ENCODE peak calls at places on chromosomes 6 and 20, in seven cellular contexts. One of them, this sample, is unnamed.
A peak's percentile ranks its signal among the peaks of the same experiment; 100 is the strongest.

GRCh38 chr6:34310846-34311245 is 62.0 kb upstream of the SMIM29 start:
- DNase-seq in HT1080: no peak
- DNase-seq in AG10803: no peak
- DNase-seq in activated T-helper 1 cell treated with anti-CD3 and anti-CD28 coated beads, Interleukin-12 subunit alpha, Interleukin-12 subunit beta, Interleukin-2, Interleukin-4 antibody, amounts not matched to agents 30 ng/mL and 10 ng/mL and 1 ng/mL, durations not matched to agents 14 hours and 24 hours and 36 hours: no peak
- DNase-seq in stimulated activated CD4-positive, alpha-beta T cell treated with anti-CD3 and anti-CD28 coated beads, Interleukin-15, amount 100 ng/mL, for 1 hour: no peak
- DNase-seq in AG04450: no peak
- DNase-seq in A549: no peak
- DNase-seq in this sample: no peak

GRCh38 chr6:151647871-151648639 is 154.2 kb downstream of the CCDC170 start:
- DNase-seq in HT1080: peak; percentile 42
- DNase-seq in AG10803: no peak
- DNase-seq in activated T-helper 1 cell treated with anti-CD3 and anti-CD28 coated beads, Interleukin-12 subunit alpha, Interleukin-12 subunit beta, Interleukin-2, Interleukin-4 antibody, amounts not matched to agents 30 ng/mL and 10 ng/mL and 1 ng/mL, durations not matched to agents 14 hours and 24 hours and 36 hours: no peak
- DNase-seq in stimulated activated CD4-positive, alpha-beta T cell treated with anti-CD3 and anti-CD28 coated beads, Interleukin-15, amount 100 ng/mL, for 1 hour: no peak
- DNase-seq in AG04450: no peak
- DNase-seq in A549: no peak
- DNase-seq in this sample: no peak

GRCh38 chr6:21831531-21832291 is 238.2 kb downstream of the SOX4 start:
- DNase-seq in HT1080: peak; percentile 59
- DNase-seq in AG10803: peak; percentile 85
- DNase-seq in activated T-helper 1 cell treated with anti-CD3 and anti-CD28 coated beads, Interleukin-12 subunit alpha, Interleukin-12 subunit beta, Interleukin-2, Interleukin-4 antibody, amounts not matched to agents 30 ng/mL and 10 ng/mL and 1 ng/mL, durations not matched to agents 14 hours and 24 hours and 36 hours: no peak
- DNase-seq in stimulated activated CD4-positive, alpha-beta T cell treated with anti-CD3 and anti-CD28 coated beads, Interleukin-15, amount 100 ng/mL, for 1 hour: no peak
- DNase-seq in AG04450: no peak
- DNase-seq in A549: no peak
- DNase-seq in this sample: no peak

GRCh38 chr6:161171207-161171606 is 102.7 kb downstream of the AGPAT4 start:
- DNase-seq in HT1080: no peak
- DNase-seq in AG10803: no peak
- DNase-seq in activated T-helper 1 cell treated with anti-CD3 and anti-CD28 coated beads, Interleukin-12 subunit alpha, Interleukin-12 subunit beta, Interleukin-2, Interleukin-4 antibody, amounts not matched to agents 30 ng/mL and 10 ng/mL and 1 ng/mL, durations not matched to agents 14 hours and 24 hours and 36 hours: no peak
- DNase-seq in stimulated activated CD4-positive, alpha-beta T cell treated with anti-CD3 and anti-CD28 coated beads, Interleukin-15, amount 100 ng/mL, for 1 hour: no peak
- DNase-seq in AG04450: no peak
- DNase-seq in A549: no peak
- DNase-seq in this sample: no peak

GRCh38 chr20:64040231-64041039 is 4.5 kb downstream of the C20orf204 start:
- DNase-seq in HT1080: no peak
- DNase-seq in AG10803: no peak
- DNase-seq in activated T-helper 1 cell treated with anti-CD3 and anti-CD28 coated beads, Interleukin-12 subunit alpha, Interleukin-12 subunit beta, Interleukin-2, Interleukin-4 antibody, amounts not matched to agents 30 ng/mL and 10 ng/mL and 1 ng/mL, durations not matched to agents 14 hours and 24 hours and 36 hours: no peak
- DNase-seq in stimulated activated CD4-positive, alpha-beta T cell treated with anti-CD3 and anti-CD28 coated beads, Interleukin-15, amount 100 ng/mL, for 1 hour: no peak
- DNase-seq in AG04450: no peak
- DNase-seq in A549: no peak
- DNase-seq in this sample: no peak

GRCh38 chr20:3873507-3873906 is 15.7 kb upstream of the PANK2 start:
- DNase-seq in HT1080: no peak
- DNase-seq in AG10803: no peak
- DNase-seq in activated T-helper 1 cell treated with anti-CD3 and anti-CD28 coated beads, Interleukin-12 subunit alpha, Interleukin-12 subunit beta, Interleukin-2, Interleukin-4 antibody, amounts not matched to agents 30 ng/mL and 10 ng/mL and 1 ng/mL, durations not matched to agents 14 hours and 24 hours and 36 hours: no peak
- DNase-seq in stimulated activated CD4-positive, alpha-beta T cell treated with anti-CD3 and anti-CD28 coated beads, Interleukin-15, amount 100 ng/mL, for 1 hour: no peak
- DNase-seq in AG04450: no peak
- DNase-seq in A549: no peak
- DNase-seq in this sample: no peak

GRCh38 chr20:3782597-3782996 is 1.3 kb upstream of the SPEF1 start:
- DNase-seq in HT1080: no peak
- DNase-seq in AG10803: no peak
- DNase-seq in activated T-helper 1 cell treated with anti-CD3 and anti-CD28 coated beads, Interleukin-12 subunit alpha, Interleukin-12 subunit beta, Interleukin-2, Interleukin-4 antibody, amounts not matched to agents 30 ng/mL and 10 ng/mL and 1 ng/mL, durations not matched to agents 14 hours and 24 hours and 36 hours: no peak
- DNase-seq in stimulated activated CD4-positive, alpha-beta T cell treated with anti-CD3 and anti-CD28 coated beads, Interleukin-15, amount 100 ng/mL, for 1 hour: no peak
- DNase-seq in AG04450: no peak
- DNase-seq in A549: no peak
- DNase-seq in this sample: no peak

GRCh38 chr6:13012977-13013680 is 296.6 kb downstream of the PHACTR1 start:
- DNase-seq in HT1080: no peak
- DNase-seq in AG10803: no peak
- DNase-seq in activated T-helper 1 cell treated with anti-CD3 and anti-CD28 coated beads, Interleukin-12 subunit alpha, Interleukin-12 subunit beta, Interleukin-2, Interleukin-4 antibody, amounts not matched to agents 30 ng/mL and 10 ng/mL and 1 ng/mL, durations not matched to agents 14 hours and 24 hours and 36 hours: no peak
- DNase-seq in stimulated activated CD4-positive, alpha-beta T cell treated with anti-CD3 and anti-CD28 coated beads, Interleukin-15, amount 100 ng/mL, for 1 hour: no peak
- DNase-seq in AG04450: no peak
- DNase-seq in A549: no peak
- DNase-seq in this sample: peak; percentile 67

GRCh38 chr6:129046526-129046925 is 163.6 kb downstream of the LAMA2 start:
- DNase-seq in HT1080: no peak
- DNase-seq in AG10803: no peak
- DNase-seq in activated T-helper 1 cell treated with anti-CD3 and anti-CD28 coated beads, Interleukin-12 subunit alpha, Interleukin-12 subunit beta, Interleukin-2, Interleukin-4 antibody, amounts not matched to agents 30 ng/mL and 10 ng/mL and 1 ng/mL, durations not matched to agents 14 hours and 24 hours and 36 hours: no peak
- DNase-seq in stimulated activated CD4-positive, alpha-beta T cell treated with anti-CD3 and anti-CD28 coated beads, Interleukin-15, amount 100 ng/mL, for 1 hour: no peak
- DNase-seq in AG04450: no peak
- DNase-seq in A549: no peak
- DNase-seq in this sample: no peak

GRCh38 chr20:34235875-34236274 is 5.3 kb upstream of the ASIP start:
- DNase-seq in HT1080: no peak
- DNase-seq in AG10803: no peak
- DNase-seq in activated T-helper 1 cell treated with anti-CD3 and anti-CD28 coated beads, Interleukin-12 subunit alpha, Interleukin-12 subunit beta, Interleukin-2, Interleukin-4 antibody, amounts not matched to agents 30 ng/mL and 10 ng/mL and 1 ng/mL, durations not matched to agents 14 hours and 24 hours and 36 hours: no peak
- DNase-seq in stimulated activated CD4-positive, alpha-beta T cell treated with anti-CD3 and anti-CD28 coated beads, Interleukin-15, amount 100 ng/mL, for 1 hour: no peak
- DNase-seq in AG04450: no peak
- DNase-seq in A549: no peak
- DNase-seq in this sample: no peak

GRCh38 chr6:137657351-137657911 is 163.2 kb upstream of the OLIG3 start:
- DNase-seq in HT1080: peak; percentile 30
- DNase-seq in AG10803: no peak
- DNase-seq in activated T-helper 1 cell treated with anti-CD3 and anti-CD28 coated beads, Interleukin-12 subunit alpha, Interleukin-12 subunit beta, Interleukin-2, Interleukin-4 antibody, amounts not matched to agents 30 ng/mL and 10 ng/mL and 1 ng/mL, durations not matched to agents 14 hours and 24 hours and 36 hours: peak; percentile 24
- DNase-seq in stimulated activated CD4-positive, alpha-beta T cell treated with anti-CD3 and anti-CD28 coated beads, Interleukin-15, amount 100 ng/mL, for 1 hour: no peak
- DNase-seq in AG04450: no peak
- DNase-seq in A549: no peak
- DNase-seq in this sample: no peak

GRCh38 chr6:151493495-151494234 is at the start of gene CCDC170:
- DNase-seq in HT1080: peak; percentile 32
- DNase-seq in AG10803: no peak
- DNase-seq in activated T-helper 1 cell treated with anti-CD3 and anti-CD28 coated beads, Interleukin-12 subunit alpha, Interleukin-12 subunit beta, Interleukin-2, Interleukin-4 antibody, amounts not matched to agents 30 ng/mL and 10 ng/mL and 1 ng/mL, durations not matched to agents 14 hours and 24 hours and 36 hours: no peak
- DNase-seq in stimulated activated CD4-positive, alpha-beta T cell treated with anti-CD3 and anti-CD28 coated beads, Interleukin-15, amount 100 ng/mL, for 1 hour: no peak
- DNase-seq in AG04450: no peak
- DNase-seq in A549: peak; percentile 25
- DNase-seq in this sample: no peak

GRCh38 chr6:139473239-139473701 is 98.8 kb upstream of the CITED2 start:
- DNase-seq in HT1080: no peak
- DNase-seq in AG10803: peak; percentile 20
- DNase-seq in activated T-helper 1 cell treated with anti-CD3 and anti-CD28 coated beads, Interleukin-12 subunit alpha, Interleukin-12 subunit beta, Interleukin-2, Interleukin-4 antibody, amounts not matched to agents 30 ng/mL and 10 ng/mL and 1 ng/mL, durations not matched to agents 14 hours and 24 hours and 36 hours: no peak
- DNase-seq in stimulated activated CD4-positive, alpha-beta T cell treated with anti-CD3 and anti-CD28 coated beads, Interleukin-15, amount 100 ng/mL, for 1 hour: no peak
- DNase-seq in AG04450: no peak
- DNase-seq in A549: no peak
- DNase-seq in this sample: no peak

GRCh38 chr6:113995632-113996031 is 24.7 kb upstream of the HDAC2 start:
- DNase-seq in HT1080: peak; percentile 94
- DNase-seq in AG10803: peak; percentile 97
- DNase-seq in activated T-helper 1 cell treated with anti-CD3 and anti-CD28 coated beads, Interleukin-12 subunit alpha, Interleukin-12 subunit beta, Interleukin-2, Interleukin-4 antibody, amounts not matched to agents 30 ng/mL and 10 ng/mL and 1 ng/mL, durations not matched to agents 14 hours and 24 hours and 36 hours: no peak
- DNase-seq in stimulated activated CD4-positive, alpha-beta T cell treated with anti-CD3 and anti-CD28 coated beads, Interleukin-15, amount 100 ng/mL, for 1 hour: no peak
- DNase-seq in AG04450: peak; percentile 95
- DNase-seq in A549: peak; percentile 16
- DNase-seq in this sample: no peak

GRCh38 chr6:72374864-72375263 is 247.0 kb upstream of the KCNQ5 start:
- DNase-seq in HT1080: no peak
- DNase-seq in AG10803: no peak
- DNase-seq in activated T-helper 1 cell treated with anti-CD3 and anti-CD28 coated beads, Interleukin-12 subunit alpha, Interleukin-12 subunit beta, Interleukin-2, Interleukin-4 antibody, amounts not matched to agents 30 ng/mL and 10 ng/mL and 1 ng/mL, durations not matched to agents 14 hours and 24 hours and 36 hours: no peak
- DNase-seq in stimulated activated CD4-positive, alpha-beta T cell treated with anti-CD3 and anti-CD28 coated beads, Interleukin-15, amount 100 ng/mL, for 1 hour: no peak
- DNase-seq in AG04450: no peak
- DNase-seq in A549: no peak
- DNase-seq in this sample: no peak

GRCh38 chr20:62815066-62815991 is 1.5 kb upstream of the COL9A3 start:
- DNase-seq in HT1080: peak; percentile 60
- DNase-seq in AG10803: no peak
- DNase-seq in activated T-helper 1 cell treated with anti-CD3 and anti-CD28 coated beads, Interleukin-12 subunit alpha, Interleukin-12 subunit beta, Interleukin-2, Interleukin-4 antibody, amounts not matched to agents 30 ng/mL and 10 ng/mL and 1 ng/mL, durations not matched to agents 14 hours and 24 hours and 36 hours: no peak
- DNase-seq in stimulated activated CD4-positive, alpha-beta T cell treated with anti-CD3 and anti-CD28 coated beads, Interleukin-15, amount 100 ng/mL, for 1 hour: no peak
- DNase-seq in AG04450: no peak
- DNase-seq in A549: no peak
- DNase-seq in this sample: no peak

GRCh38 chr6:117601811-117602150 is 530 bp downstream of the GOPC start:
- DNase-seq in HT1080: peak; percentile 4
- DNase-seq in AG10803: no peak
- DNase-seq in activated T-helper 1 cell treated with anti-CD3 and anti-CD28 coated beads, Interleukin-12 subunit alpha, Interleukin-12 subunit beta, Interleukin-2, Interleukin-4 antibody, amounts not matched to agents 30 ng/mL and 10 ng/mL and 1 ng/mL, durations not matched to agents 14 hours and 24 hours and 36 hours: no peak
- DNase-seq in stimulated activated CD4-positive, alpha-beta T cell treated with anti-CD3 and anti-CD28 coated beads, Interleukin-15, amount 100 ng/mL, for 1 hour: no peak
- DNase-seq in AG04450: no peak
- DNase-seq in A549: no peak
- DNase-seq in this sample: no peak

GRCh38 chr20:33009214-33010132 is 2.0 kb downstream of the BPIFB2 start:
- DNase-seq in HT1080: no peak
- DNase-seq in AG10803: no peak
- DNase-seq in activated T-helper 1 cell treated with anti-CD3 and anti-CD28 coated beads, Interleukin-12 subunit alpha, Interleukin-12 subunit beta, Interleukin-2, Interleukin-4 antibody, amounts not matched to agents 30 ng/mL and 10 ng/mL and 1 ng/mL, durations not matched to agents 14 hours and 24 hours and 36 hours: no peak
- DNase-seq in stimulated activated CD4-positive, alpha-beta T cell treated with anti-CD3 and anti-CD28 coated beads, Interleukin-15, amount 100 ng/mL, for 1 hour: no peak
- DNase-seq in AG04450: no peak
- DNase-seq in A549: no peak
- DNase-seq in this sample: peak; percentile 78

GRCh38 chr6:106799008-106799952 is 169.9 kb downstream of the QRSL1 start:
- DNase-seq in HT1080: peak; percentile 72
- DNase-seq in AG10803: peak; percentile 59
- DNase-seq in activated T-helper 1 cell treated with anti-CD3 and anti-CD28 coated beads, Interleukin-12 subunit alpha, Interleukin-12 subunit beta, Interleukin-2, Interleukin-4 antibody, amounts not matched to agents 30 ng/mL and 10 ng/mL and 1 ng/mL, durations not matched to agents 14 hours and 24 hours and 36 hours: no peak
- DNase-seq in stimulated activated CD4-positive, alpha-beta T cell treated with anti-CD3 and anti-CD28 coated beads, Interleukin-15, amount 100 ng/mL, for 1 hour: no peak
- DNase-seq in AG04450: peak; percentile 1
- DNase-seq in A549: peak; percentile 18
- DNase-seq in this sample: no peak

GRCh38 chr6:124968401-124968800 is 6.2 kb downstream of the RNF217 start:
- DNase-seq in HT1080: no peak
- DNase-seq in AG10803: no peak
- DNase-seq in activated T-helper 1 cell treated with anti-CD3 and anti-CD28 coated beads, Interleukin-12 subunit alpha, Interleukin-12 subunit beta, Interleukin-2, Interleukin-4 antibody, amounts not matched to agents 30 ng/mL and 10 ng/mL and 1 ng/mL, durations not matched to agents 14 hours and 24 hours and 36 hours: no peak
- DNase-seq in stimulated activated CD4-positive, alpha-beta T cell treated with anti-CD3 and anti-CD28 coated beads, Interleukin-15, amount 100 ng/mL, for 1 hour: no peak
- DNase-seq in AG04450: no peak
- DNase-seq in A549: no peak
- DNase-seq in this sample: no peak